ENCODE peak calls at places on chromosomes 2 and 18, in five cellular contexts. G, R, Q, L and J are unnamed samples.

GRCh38 chr2:219452361-219453317 is 18.0 kb downstream of the SPEG start:
- DNase-seq in R (peak; percentile 77), L (no peak), G (peak; percentile 71), Q (no peak), J (peak; percentile 87)

GRCh38 chr2:31877008-31877407 is 133.8 kb downstream of the MEMO1 start:
- DNase-seq in R (no peak), Q (no peak), G (no peak), L (no peak), J (no peak)

GRCh38 chr18:76519156-76519549 is 24.1 kb upstream of the ZNF516 start:
- DNase-seq in Q (no peak), R (no peak), G (no peak), L (no peak), J (no peak)

GRCh38 chr2:166338831-166339339 is 36.9 kb downstream of the SCN9A start:
- DNase-seq in L (no peak), Q (no peak), G (no peak), R (no peak), J (no peak)

GRCh38 chr2:8145385-8145784 is 536.5 kb upstream of the ID2 start:
- DNase-seq in L (no peak), Q (no peak), R (no peak), G (no peak), J (no peak)

GRCh38 chr2:5825686-5826085 is 133.5 kb downstream of the SOX11 start:
- DNase-seq in Q (no peak), G (no peak), R (no peak), L (no peak), J (no peak)

GRCh38 chr2:160491922-160492371 is 1.7 kb downstream of the RBMS1 start:
- DNase-seq in R (peak; percentile 29), G (no peak), Q (no peak), L (no peak), J (peak; percentile 47)

GRCh38 chr2:241612156-241613017 is 24.6 kb downstream of the THAP4 start:
- DNase-seq in R (peak; percentile 36), L (no peak), Q (no peak), G (no peak), J (no peak)

GRCh38 chr2:1795842-1796580 is 51.7 kb upstream of the PXDN start:
- DNase-seq in Q (no peak), G (no peak), R (no peak), L (no peak), J (no peak)

GRCh38 chr2:240733803-240734495 is 42.3 kb downstream of the AQP12A start:
- DNase-seq in L (no peak), G (no peak), R (no peak), Q (no peak), J (no peak)

GRCh38 chr2:12424820-12425219 is 291.9 kb upstream of the TRIB2 start:
- DNase-seq in G (peak; percentile 52), R (no peak), L (peak; percentile 78), Q (peak; percentile 79), J (no peak)

GRCh38 chr18:80213173-80213572 is 34.1 kb downstream of the PARD6G start:
- DNase-seq in R (no peak), G (no peak), L (no peak), Q (no peak), J (no peak)

GRCh38 chr2:105403785-105404698 is 5.2 kb upstream of the FHL2 start:
- DNase-seq in R (no peak), L (no peak), G (no peak), Q (no peak), J (peak; percentile 94)

GRCh38 chr18:23284629-23285028 is 149.3 kb downstream of the CABLES1 start:
- DNase-seq in R (no peak), G (no peak), Q (no peak), L (no peak), J (no peak)

GRCh38 chr2:234981197-234982095 is 29.6 kb downstream of the SH3BP4 start:
- DNase-seq in G (peak; percentile 87), R (no peak), L (no peak), Q (peak; percentile 70), J (peak; percentile 98)

GRCh38 chr18:9916067-9916684 is 2.4 kb downstream of the VAPA start:
- DNase-seq in G (no peak), L (no peak), Q (no peak), R (no peak), J (no peak)

GRCh38 chr18:4677006-4677405 is 221.9 kb upstream of the DLGAP1 start:
- DNase-seq in Q (no peak), R (no peak), L (no peak), G (no peak), J (no peak)

GRCh38 chr18:50162486-50163304 is 32.3 kb downstream of the MYO5B start:
- DNase-seq in Q (no peak), R (no peak), G (no peak), L (no peak), J (no peak)

GRCh38 chr2:8215982-8216381 is 465.9 kb upstream of the ID2 start:
- DNase-seq in R (no peak), L (no peak), Q (no peak), G (no peak), J (no peak)

GRCh38 chr2:160035125-160035524 is 27.3 kb downstream of the PLA2R1 start:
- DNase-seq in L (no peak), Q (no peak), R (no peak), G (no peak), J (no peak)

GRCh38 chr2:74441690-74442482 is at the start of gene RTKN:
- DNase-seq in L (no peak), R (peak; percentile 27), Q (peak; percentile 74), G (peak; percentile 68), J (no peak)

GRCh38 chr2:30948120-30948519 is 140.9 kb upstream of the CAPN13 start:
- DNase-seq in Q (no peak), L (no peak), R (no peak), G (no peak), J (no peak)

GRCh38 chr2:102063360-102063947 is 71.7 kb downstream of the IL1R2 start:
- DNase-seq in Q (peak; percentile 83), L (peak; percentile 80), R (no peak), G (peak; percentile 88), J (no peak)